ENCODE peak calls at places on chromosomes 3 and 15, in ten cellular contexts. A is T-helper 2 cell; W is fibroblast of villous mesenchyme; P is D721Med; T is lower leg skin; G is NCI-H1694; V is H4; R is stimulated activated CD4-positive, alpha-beta T cell treated with anti-CD3 and anti-CD28 coated beads, TNF-alpha, amount 100 ng/mL, for 1 hour; O is natural killer cell; U is activated gamma-delta T cell treated with Interleukin-2 at 50 U/mL for 16 hours. L is an unnamed sample.
A peak's percentile ranks its signal among the peaks of the same experiment; 100 is the strongest.

GRCh38 chr3:52396011-52396906 is 48.6 kb downstream of the SEMA3G start:
- DNase-seq in A (no peak), W (no peak), P (no peak), T (peak; percentile 75), G (no peak), V (no peak), R (no peak), O (no peak), U (no peak), L (no peak)

GRCh38 chr15:28260317-28260716 is 61.7 kb downstream of the HERC2 start:
- DNase-seq in A (no peak), W (no peak), P (no peak), T (no peak), G (no peak), V (no peak), R (no peak), O (no peak), U (no peak), L (no peak)

GRCh38 chr3:147915057-147915456 is 505.9 kb downstream of the ZIC1 start:
- DNase-seq in A (no peak), W (no peak), P (no peak), T (no peak), G (no peak), V (peak; percentile 15), R (no peak), O (no peak), U (no peak), L (no peak)

GRCh38 chr3:185423178-185423577 is 60.2 kb downstream of the MAP3K13 start:
- DNase-seq in A (no peak), W (peak; percentile 15), P (no peak), T (no peak), G (no peak), V (peak; percentile 52), R (no peak), O (no peak), U (no peak), L (no peak)

GRCh38 chr3:179410317-179410716 is 41.0 kb downstream of the GNB4 start:
- DNase-seq in A (no peak), W (no peak), P (no peak), T (no peak), G (no peak), V (no peak), R (no peak), O (no peak), U (no peak), L (no peak)

GRCh38 chr15:86961669-86962068 is 882.0 kb downstream of the AGBL1 start:
- DNase-seq in A (no peak), W (no peak), P (no peak), T (no peak), G (no peak), V (no peak), R (no peak), O (no peak), U (no peak), L (no peak)

GRCh38 chr15:31065824-31066223 is 35.7 kb downstream of the TRPM1 start:
- DNase-seq in A (no peak), W (no peak), P (no peak), T (no peak), G (no peak), V (no peak), R (no peak), O (no peak), U (no peak), L (no peak)

GRCh38 chr3:32614956-32615355 is 44.3 kb upstream of the DYNC1LI1 start:
- DNase-seq in A (no peak), W (peak; percentile 33), P (no peak), T (no peak), G (no peak), V (peak; percentile 78), R (no peak), O (no peak), U (no peak), L (no peak)

GRCh38 chr3:192845196-192845855 is 72.3 kb downstream of the MB21D2 start:
- DNase-seq in A (no peak), W (no peak), P (no peak), T (no peak), G (no peak), V (no peak), R (no peak), O (no peak), U (no peak), L (no peak)

GRCh38 chr3:182370949-182371348 is 422.4 kb upstream of the ATP11B start:
- DNase-seq in A (no peak), W (no peak), P (no peak), T (no peak), G (no peak), V (peak; percentile 87), R (no peak), O (no peak), U (no peak), L (no peak)

GRCh38 chr3:12438318-12438717 is 46.0 kb upstream of the TSEN2 start:
- DNase-seq in A (no peak), W (no peak), P (no peak), T (no peak), G (no peak), V (no peak), R (no peak), O (no peak), U (no peak), L (no peak)

GRCh38 chr3:40768536-40768935 is 243.8 kb downstream of the ZNF621 start:
- DNase-seq in A (no peak), W (peak; percentile 57), P (no peak), T (no peak), G (no peak), V (no peak), R (no peak), O (no peak), U (no peak), L (no peak)

GRCh38 chr15:29132110-29132420 is 137.6 kb downstream of the NSMCE3 start:
- DNase-seq in A (no peak), W (no peak), P (no peak), T (no peak), G (no peak), V (no peak), R (no peak), O (no peak), U (no peak), L (no peak)

GRCh38 chr3:64207289-64208086 is 17.8 kb downstream of the PRICKLE2 start:
- DNase-seq in A (no peak), W (peak; percentile 96), P (no peak), T (no peak), G (no peak), V (no peak), R (no peak), O (no peak), U (no peak), L (no peak)

GRCh38 chr3:159938712-159939111 is 49.9 kb upstream of the IL12A start:
- DNase-seq in A (no peak), W (no peak), P (no peak), T (no peak), G (no peak), V (no peak), R (no peak), O (no peak), U (no peak), L (no peak)

GRCh38 chr3:156472150-156472549 is 82.8 kb downstream of the SSR3 start:
- DNase-seq in A (no peak), W (no peak), P (no peak), T (no peak), G (no peak), V (no peak), R (no peak), O (no peak), U (no peak), L (no peak)

GRCh38 chr3:143668924-143669790 is 179.1 kb downstream of the SLC9A9 start:
- DNase-seq in A (no peak), W (peak; percentile 49), P (no peak), T (no peak), G (no peak), V (no peak), R (no peak), O (no peak), U (no peak), L (no peak)

GRCh38 chr15:99454107-99454809 is 111.5 kb upstream of the MEF2A start:
- DNase-seq in A (no peak), W (no peak), P (no peak), T (peak; percentile 68), G (no peak), V (no peak), R (no peak), O (peak; percentile 3), U (no peak), L (no peak)

GRCh38 chr3:98750520-98750919 is 12.6 kb upstream of the ST3GAL6 start:
- DNase-seq in A (no peak), W (no peak), P (no peak), T (no peak), G (no peak), V (no peak), R (no peak), O (no peak), U (no peak), L (no peak)

GRCh38 chr3:160141485-160142185 is 83.6 kb upstream of the C3orf80 start:
- DNase-seq in A (no peak), W (peak; percentile 29), P (no peak), T (no peak), G (no peak), V (no peak), R (no peak), O (no peak), U (no peak), L (no peak)

GRCh38 chr15:26866298-26867198 is at the start of gene GABRA5:
- DNase-seq in A (no peak), W (no peak), P (peak; percentile 57), T (peak; percentile 53), G (peak; percentile 0), V (peak; percentile 22), R (no peak), O (no peak), U (no peak), L (no peak)

GRCh38 chr3:18424862-18425640 is at the start of gene SATB1:
- DNase-seq in A (peak; percentile 60), W (peak; percentile 30), P (no peak), T (peak; percentile 95), G (no peak), V (no peak), R (peak; percentile 55), O (peak; percentile 70), U (peak; percentile 59), L (peak; percentile 58)

GRCh38 chr3:112848196-112848595 is 1.5 kb upstream of the CD200R1L start:
- DNase-seq in A (no peak), W (no peak), P (no peak), T (no peak), G (no peak), V (no peak), R (no peak), O (no peak), U (no peak), L (no peak)